ENCODE peak calls at places on chromosomes 4 and X, in ten cellular contexts. One of them, this sample, is unnamed.

GRCh38 chr4:155571184-155571944 is 95.3 kb upstream of the GUCY1A1 start:
- DNase-seq in M059J: no peak
- DNase-seq in right lobe of liver: no peak
- DNase-seq in BE2C: peak
- DNase-seq in iPS DF 19.7: no peak
- DNase-seq in left cardiac atrium: no peak
- DNase-seq in nephron progenitor cell: no peak
- DNase-seq in fibroblast of the conjunctiva: no peak
- DNase-seq in NCI-H460: no peak
- DNase-seq in pons: no peak
- DNase-seq in this sample: no peak

GRCh38 chr4:121370729-121371325 is 10.0 kb downstream of the QRFPR start:
- DNase-seq in M059J: peak
- DNase-seq in right lobe of liver: no peak
- DNase-seq in BE2C: peak
- DNase-seq in iPS DF 19.7: no peak
- DNase-seq in left cardiac atrium: peak
- DNase-seq in nephron progenitor cell: peak
- DNase-seq in fibroblast of the conjunctiva: peak
- DNase-seq in NCI-H460: peak
- DNase-seq in pons: peak
- DNase-seq in this sample: no peak

GRCh38 chr4:123776267-123776666 is 379.7 kb downstream of the SPRY1 start:
- DNase-seq in M059J: no peak
- DNase-seq in right lobe of liver: no peak
- DNase-seq in BE2C: no peak
- DNase-seq in iPS DF 19.7: no peak
- DNase-seq in left cardiac atrium: no peak
- DNase-seq in nephron progenitor cell: no peak
- DNase-seq in fibroblast of the conjunctiva: no peak
- DNase-seq in NCI-H460: no peak
- DNase-seq in pons: no peak
- DNase-seq in this sample: no peak

GRCh38 chr4:19002170-19002569 is 980.6 kb upstream of the LCORL start:
- DNase-seq in M059J: no peak
- DNase-seq in right lobe of liver: no peak
- DNase-seq in BE2C: no peak
- DNase-seq in iPS DF 19.7: no peak
- DNase-seq in left cardiac atrium: no peak
- DNase-seq in nephron progenitor cell: no peak
- DNase-seq in fibroblast of the conjunctiva: no peak
- DNase-seq in NCI-H460: no peak
- DNase-seq in pons: no peak
- DNase-seq in this sample: no peak

GRCh38 chr4:100525689-100526088 is 7.9 kb upstream of the EMCN start:
- DNase-seq in M059J: no peak
- DNase-seq in right lobe of liver: no peak
- DNase-seq in BE2C: no peak
- DNase-seq in iPS DF 19.7: no peak
- DNase-seq in left cardiac atrium: no peak
- DNase-seq in nephron progenitor cell: no peak
- DNase-seq in fibroblast of the conjunctiva: no peak
- DNase-seq in NCI-H460: no peak
- DNase-seq in pons: no peak
- DNase-seq in this sample: no peak

GRCh38 chrX:79630033-79631009 is 263.2 kb upstream of the ITM2A start:
- DNase-seq in M059J: no peak
- DNase-seq in right lobe of liver: no peak
- DNase-seq in BE2C: no peak
- DNase-seq in iPS DF 19.7: no peak
- DNase-seq in left cardiac atrium: no peak
- DNase-seq in nephron progenitor cell: no peak
- DNase-seq in fibroblast of the conjunctiva: no peak
- DNase-seq in NCI-H460: no peak
- DNase-seq in pons: no peak
- DNase-seq in this sample: peak

GRCh38 chr4:92304073-92304472 is 307 bp downstream of the GRID2 start:
- DNase-seq in M059J: no peak
- DNase-seq in right lobe of liver: no peak
- DNase-seq in BE2C: no peak
- DNase-seq in iPS DF 19.7: no peak
- DNase-seq in left cardiac atrium: peak
- DNase-seq in nephron progenitor cell: peak
- DNase-seq in fibroblast of the conjunctiva: no peak
- DNase-seq in NCI-H460: no peak
- DNase-seq in pons: no peak
- DNase-seq in this sample: no peak

GRCh38 chr4:145763399-145763798 is 83.5 kb downstream of the C4orf51 start:
- DNase-seq in M059J: no peak
- DNase-seq in right lobe of liver: no peak
- DNase-seq in BE2C: no peak
- DNase-seq in iPS DF 19.7: no peak
- DNase-seq in left cardiac atrium: no peak
- DNase-seq in nephron progenitor cell: no peak
- DNase-seq in fibroblast of the conjunctiva: no peak
- DNase-seq in NCI-H460: no peak
- DNase-seq in pons: no peak
- DNase-seq in this sample: no peak

GRCh38 chrX:43836435-43837184 is 45.6 kb downstream of the MAOB start:
- DNase-seq in M059J: peak
- DNase-seq in right lobe of liver: no peak
- DNase-seq in BE2C: no peak
- DNase-seq in iPS DF 19.7: no peak
- DNase-seq in left cardiac atrium: no peak
- DNase-seq in nephron progenitor cell: no peak
- DNase-seq in fibroblast of the conjunctiva: no peak
- DNase-seq in NCI-H460: peak
- DNase-seq in pons: peak
- DNase-seq in this sample: peak

GRCh38 chrX:27057883-27058282 is 405.3 kb downstream of the PPP4R3C start:
- DNase-seq in M059J: no peak
- DNase-seq in right lobe of liver: no peak
- DNase-seq in BE2C: no peak
- DNase-seq in iPS DF 19.7: peak
- DNase-seq in left cardiac atrium: no peak
- DNase-seq in nephron progenitor cell: no peak
- DNase-seq in fibroblast of the conjunctiva: no peak
- DNase-seq in NCI-H460: no peak
- DNase-seq in pons: no peak
- DNase-seq in this sample: no peak

GRCh38 chr4:152735302-152735917 is 44.1 kb downstream of the TIGD4 start:
- DNase-seq in M059J: peak
- DNase-seq in right lobe of liver: no peak
- DNase-seq in BE2C: no peak
- DNase-seq in iPS DF 19.7: no peak
- DNase-seq in left cardiac atrium: no peak
- DNase-seq in nephron progenitor cell: no peak
- DNase-seq in fibroblast of the conjunctiva: peak
- DNase-seq in NCI-H460: peak
- DNase-seq in pons: peak
- DNase-seq in this sample: peak

GRCh38 chrX:124938715-124939114 is 381.0 kb upstream of the TEX13C start:
- DNase-seq in M059J: no peak
- DNase-seq in right lobe of liver: no peak
- DNase-seq in BE2C: no peak
- DNase-seq in iPS DF 19.7: no peak
- DNase-seq in left cardiac atrium: no peak
- DNase-seq in nephron progenitor cell: no peak
- DNase-seq in fibroblast of the conjunctiva: no peak
- DNase-seq in NCI-H460: no peak
- DNase-seq in pons: no peak
- DNase-seq in this sample: no peak

GRCh38 chr4:39706334-39706733 is 8.4 kb downstream of the UBE2K start:
- DNase-seq in M059J: peak
- DNase-seq in right lobe of liver: peak
- DNase-seq in BE2C: peak
- DNase-seq in iPS DF 19.7: no peak
- DNase-seq in left cardiac atrium: peak
- DNase-seq in nephron progenitor cell: no peak
- DNase-seq in fibroblast of the conjunctiva: no peak
- DNase-seq in NCI-H460: peak
- DNase-seq in pons: no peak
- DNase-seq in this sample: peak

GRCh38 chr4:169774466-169775445 is 17.0 kb upstream of the HPF1 start:
- DNase-seq in M059J: no peak
- DNase-seq in right lobe of liver: no peak
- DNase-seq in BE2C: no peak
- DNase-seq in iPS DF 19.7: no peak
- DNase-seq in left cardiac atrium: peak
- DNase-seq in nephron progenitor cell: peak
- DNase-seq in fibroblast of the conjunctiva: no peak
- DNase-seq in NCI-H460: no peak
- DNase-seq in pons: no peak
- DNase-seq in this sample: no peak

GRCh38 chr4:4960574-4960973 is 58.7 kb downstream of the CYTL1 start:
- DNase-seq in M059J: no peak
- DNase-seq in right lobe of liver: no peak
- DNase-seq in BE2C: no peak
- DNase-seq in iPS DF 19.7: no peak
- DNase-seq in left cardiac atrium: no peak
- DNase-seq in nephron progenitor cell: no peak
- DNase-seq in fibroblast of the conjunctiva: no peak
- DNase-seq in NCI-H460: no peak
- DNase-seq in pons: no peak
- DNase-seq in this sample: no peak

GRCh38 chrX:49101629-49101984 is 21.9 kb upstream of the WDR45 start:
- DNase-seq in M059J: no peak
- DNase-seq in right lobe of liver: no peak
- DNase-seq in BE2C: no peak
- DNase-seq in iPS DF 19.7: no peak
- DNase-seq in left cardiac atrium: no peak
- DNase-seq in nephron progenitor cell: no peak
- DNase-seq in fibroblast of the conjunctiva: no peak
- DNase-seq in NCI-H460: no peak
- DNase-seq in pons: no peak
- DNase-seq in this sample: no peak

GRCh38 chrX:50067435-50068292 is 133.1 kb downstream of the AKAP4 start:
- DNase-seq in M059J: peak
- DNase-seq in right lobe of liver: peak
- DNase-seq in BE2C: peak
- DNase-seq in iPS DF 19.7: peak
- DNase-seq in left cardiac atrium: no peak
- DNase-seq in nephron progenitor cell: peak
- DNase-seq in fibroblast of the conjunctiva: no peak
- DNase-seq in NCI-H460: no peak
- DNase-seq in pons: peak
- DNase-seq in this sample: no peak

GRCh38 chrX:97363843-97364242 is 480.1 kb downstream of the RPA4 start:
- DNase-seq in M059J: no peak
- DNase-seq in right lobe of liver: no peak
- DNase-seq in BE2C: no peak
- DNase-seq in iPS DF 19.7: no peak
- DNase-seq in left cardiac atrium: no peak
- DNase-seq in nephron progenitor cell: no peak
- DNase-seq in fibroblast of the conjunctiva: no peak
- DNase-seq in NCI-H460: no peak
- DNase-seq in pons: no peak
- DNase-seq in this sample: no peak

GRCh38 chr4:177177446-177178160 is 132.1 kb upstream of the NEIL3 start:
- DNase-seq in M059J: no peak
- DNase-seq in right lobe of liver: no peak
- DNase-seq in BE2C: no peak
- DNase-seq in iPS DF 19.7: no peak
- DNase-seq in left cardiac atrium: no peak
- DNase-seq in nephron progenitor cell: no peak
- DNase-seq in fibroblast of the conjunctiva: peak
- DNase-seq in NCI-H460: no peak
- DNase-seq in pons: no peak
- DNase-seq in this sample: no peak

GRCh38 chr4:20681263-20681662 is 19.0 kb upstream of the PACRGL start:
- DNase-seq in M059J: no peak
- DNase-seq in right lobe of liver: no peak
- DNase-seq in BE2C: no peak
- DNase-seq in iPS DF 19.7: no peak
- DNase-seq in left cardiac atrium: no peak
- DNase-seq in nephron progenitor cell: no peak
- DNase-seq in fibroblast of the conjunctiva: no peak
- DNase-seq in NCI-H460: no peak
- DNase-seq in pons: no peak
- DNase-seq in this sample: no peak

GRCh38 chr4:127214001-127214400 is 418.8 kb upstream of the INTU start:
- DNase-seq in M059J: peak
- DNase-seq in right lobe of liver: no peak
- DNase-seq in BE2C: no peak
- DNase-seq in iPS DF 19.7: no peak
- DNase-seq in left cardiac atrium: no peak
- DNase-seq in nephron progenitor cell: no peak
- DNase-seq in fibroblast of the conjunctiva: no peak
- DNase-seq in NCI-H460: peak
- DNase-seq in pons: no peak
- DNase-seq in this sample: no peak

GRCh38 chrX:37745354-37745753 is 34.5 kb upstream of the CYBB start:
- DNase-seq in M059J: peak
- DNase-seq in right lobe of liver: peak
- DNase-seq in BE2C: peak
- DNase-seq in iPS DF 19.7: no peak
- DNase-seq in left cardiac atrium: peak
- DNase-seq in nephron progenitor cell: peak
- DNase-seq in fibroblast of the conjunctiva: peak
- DNase-seq in NCI-H460: peak
- DNase-seq in pons: peak
- DNase-seq in this sample: peak

GRCh38 chr4:81454953-81455352 is 16.8 kb downstream of the RASGEF1B start:
- DNase-seq in M059J: no peak
- DNase-seq in right lobe of liver: no peak
- DNase-seq in BE2C: no peak
- DNase-seq in iPS DF 19.7: no peak
- DNase-seq in left cardiac atrium: no peak
- DNase-seq in nephron progenitor cell: no peak
- DNase-seq in fibroblast of the conjunctiva: no peak
- DNase-seq in NCI-H460: no peak
- DNase-seq in pons: no peak
- DNase-seq in this sample: no peak

GRCh38 chrX:140034916-140035315 is 69.6 kb upstream of the CXorf66 start:
- DNase-seq in M059J: peak
- DNase-seq in right lobe of liver: no peak
- DNase-seq in BE2C: no peak
- DNase-seq in iPS DF 19.7: no peak
- DNase-seq in left cardiac atrium: no peak
- DNase-seq in nephron progenitor cell: no peak
- DNase-seq in fibroblast of the conjunctiva: no peak
- DNase-seq in NCI-H460: no peak
- DNase-seq in pons: no peak
- DNase-seq in this sample: peak

GRCh38 chr4:76354517-76355473 is 48.3 kb downstream of the STBD1 start:
- DNase-seq in M059J: no peak
- DNase-seq in right lobe of liver: no peak
- DNase-seq in BE2C: no peak
- DNase-seq in iPS DF 19.7: no peak
- DNase-seq in left cardiac atrium: no peak
- DNase-seq in nephron progenitor cell: no peak
- DNase-seq in fibroblast of the conjunctiva: no peak
- DNase-seq in NCI-H460: no peak
- DNase-seq in pons: no peak
- DNase-seq in this sample: no peak

GRCh38 chrX:119605398-119605738 is 856 bp downstream of the NKRF start:
- DNase-seq in M059J: peak
- DNase-seq in right lobe of liver: peak
- DNase-seq in BE2C: peak
- DNase-seq in iPS DF 19.7: peak
- DNase-seq in left cardiac atrium: no peak
- DNase-seq in nephron progenitor cell: peak
- DNase-seq in fibroblast of the conjunctiva: no peak
- DNase-seq in NCI-H460: no peak
- DNase-seq in pons: no peak
- DNase-seq in this sample: no peak

GRCh38 chr4:120864969-120865368 is 57.6 kb downstream of the PRDM5 start:
- DNase-seq in M059J: no peak
- DNase-seq in right lobe of liver: no peak
- DNase-seq in BE2C: no peak
- DNase-seq in iPS DF 19.7: no peak
- DNase-seq in left cardiac atrium: no peak
- DNase-seq in nephron progenitor cell: no peak
- DNase-seq in fibroblast of the conjunctiva: no peak
- DNase-seq in NCI-H460: no peak
- DNase-seq in pons: no peak
- DNase-seq in this sample: no peak

GRCh38 chr4:150447356-150447755 is 134.6 kb upstream of the MAB21L2 start:
- DNase-seq in M059J: no peak
- DNase-seq in right lobe of liver: no peak
- DNase-seq in BE2C: peak
- DNase-seq in iPS DF 19.7: no peak
- DNase-seq in left cardiac atrium: no peak
- DNase-seq in nephron progenitor cell: no peak
- DNase-seq in fibroblast of the conjunctiva: no peak
- DNase-seq in NCI-H460: no peak
- DNase-seq in pons: no peak
- DNase-seq in this sample: no peak

This sample was measured in H4.